ENCODE peak calls at places on chromosomes 16 and 17, in five cellular contexts. Y is HepG2, P is HCT116, H is H1, E is breast epithelium. C is an unnamed sample.

GRCh38 chr17:75365009-75365930 is 40.2 kb downstream of the GRB2 start:
- DNase-seq in Y (no peak), P (no peak), H (no peak), E (no peak), C (no peak)

GRCh38 chr17:10019941-10020403 is 114.9 kb upstream of the RCVRN start:
- DNase-seq in Y (no peak), P (no peak), H (no peak), E (no peak), C (no peak)

GRCh38 chr16:87956169-87956770 is 5.0 kb downstream of the BANP start:
- DNase-seq in Y (no peak), P (no peak), H (no peak), E (no peak), C (no peak)

GRCh38 chr17:17535957-17536356 is 39.8 kb upstream of the RASD1 start:
- DNase-seq in Y (no peak), P (no peak), H (no peak), E (peak; percentile 66), C (no peak)

GRCh38 chr16:7160093-7160492 is 172.6 kb upstream of the RBFOX1 start:
- DNase-seq in Y (no peak), P (no peak), H (no peak), E (no peak), C (no peak)

GRCh38 chr17:5873781-5874180 is 196.4 kb upstream of the WSCD1 start:
- DNase-seq in Y (no peak), P (no peak), H (no peak), E (no peak), C (no peak)

GRCh38 chr17:512926-513325 is 160.3 kb upstream of the RPH3AL start:
- DNase-seq in Y (no peak), P (no peak), H (no peak), E (peak; percentile 43), C (no peak)

GRCh38 chr17:77516902-77517301 is 376.1 kb downstream of the SEC14L1 start:
- DNase-seq in Y (no peak), P (no peak), H (no peak), E (no peak), C (no peak)

GRCh38 chr16:68490829-68491575 is 42.7 kb upstream of the SMPD3 start:
- DNase-seq in Y (no peak), P (peak; percentile 74), H (no peak), E (peak; percentile 76), C (no peak)

GRCh38 chr16:84687715-84688114 is 12.1 kb upstream of the USP10 start:
- DNase-seq in Y (no peak), P (no peak), H (no peak), E (no peak), C (no peak)

GRCh38 chr16:66486199-66486772 is 59.2 kb downstream of the BEAN1 start:
- DNase-seq in Y (no peak), P (no peak), H (no peak), E (peak; percentile 15), C (no peak)

DNA sequence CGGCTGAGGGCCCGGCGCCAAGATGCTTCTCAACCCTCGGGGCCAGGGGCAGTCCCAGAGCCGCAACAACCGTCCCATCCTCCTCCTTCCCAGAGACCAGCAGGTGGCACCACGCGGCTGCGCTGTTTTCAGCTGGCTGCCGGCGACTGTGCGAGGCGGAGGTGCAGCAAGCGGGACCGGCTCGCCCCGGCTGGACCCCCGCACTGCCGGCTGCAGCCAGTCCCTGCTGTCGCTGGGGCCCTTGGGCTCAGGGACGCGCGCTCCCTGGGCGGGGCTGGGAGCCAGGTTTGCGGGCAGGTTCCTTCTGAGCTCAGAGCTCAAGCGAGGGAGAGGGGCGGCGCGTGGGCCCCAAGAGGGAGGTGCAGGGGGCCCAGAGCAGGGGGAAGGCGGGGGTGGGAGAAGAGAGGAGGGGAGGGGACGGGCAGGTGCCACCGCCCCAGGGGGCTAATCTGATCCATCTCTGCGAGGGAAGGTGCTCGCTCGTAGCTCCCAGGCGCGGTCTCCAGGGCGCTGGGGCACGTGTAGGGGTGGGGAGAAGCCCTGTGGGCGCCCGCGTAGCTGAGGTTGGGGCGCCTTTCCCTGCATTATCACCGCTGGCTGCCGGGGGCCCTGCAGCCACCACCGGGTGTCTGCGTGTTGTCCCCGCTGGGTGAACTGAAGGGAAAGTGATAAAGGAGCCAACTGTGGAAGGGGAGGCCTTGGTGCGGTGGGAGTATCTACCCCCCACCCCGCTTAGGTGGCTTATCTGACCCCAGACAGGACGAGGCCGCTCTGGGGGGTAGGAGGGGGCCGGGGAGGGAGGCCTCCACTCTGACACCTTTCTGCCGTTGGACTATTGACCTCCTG is 24.2 kb downstream of the STAT5A start:
- DNase-seq in Y (peak; percentile 80), P (no peak), H (no peak), E (peak; percentile 86), C (no peak)
- TF ChIP-seq POLR2AphosphoS5 in Y (peak; percentile 63), P (no peak), H (peak; percentile 75), E (peak; percentile 65), C (peak; percentile 68)

DNA sequence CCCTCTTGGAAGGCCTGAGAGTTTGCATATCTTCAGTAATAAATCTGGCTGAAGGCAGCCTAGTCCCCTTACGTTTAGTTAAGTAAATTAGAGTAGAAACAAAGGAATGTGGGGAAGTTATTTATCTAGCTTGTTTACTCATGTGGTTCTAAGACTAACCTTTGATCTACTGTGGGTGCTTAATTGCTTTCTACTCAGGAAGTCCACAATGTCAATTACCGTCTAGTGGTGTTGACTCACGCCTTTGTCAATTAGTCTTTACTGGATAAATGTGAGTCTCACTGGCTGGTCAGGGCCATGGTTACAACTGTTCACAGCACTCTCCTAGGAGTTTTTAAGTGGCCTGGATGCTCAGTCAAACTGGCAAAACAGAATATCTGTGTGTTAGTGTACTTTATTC is 2338.4 kb downstream of the TP53TG3F start:
- DNase-seq in Y (no peak), P (no peak), H (no peak), E (no peak), C (no peak)
- H3K9me3 ChIP-seq in Y (peaks cover 92% of the 10 kb centered on the region), P (no peaks in the 10 kb centered on the region), H (peaks cover 55% of the 10 kb centered on the region), E (peaks cover 18% of the 10 kb centered on the region), C (no peaks in the 10 kb centered on the region)

GRCh38 chr16:3020247-3020603 is at the start of gene TNFRSF12A:
- DNase-seq in Y (peak; percentile 66), P (peak; percentile 49), H (no peak), E (peak; percentile 76), C (no peak)

GRCh38 chr16:3019594-3020246 is 448 bp upstream of the TNFRSF12A start:
- DNase-seq in Y (no peak), P (no peak), H (no peak), E (no peak), C (no peak)

GRCh38 chr16:3022208-3022696 is 1.5 kb downstream of the HCFC1R1 start:
- DNase-seq in Y (peak; percentile 76), P (peak; percentile 82), H (no peak), E (peak; percentile 96), C (no peak)

GRCh38 chr16:3021449-3022207 is 1.5 kb downstream of the TNFRSF12A start:
- DNase-seq in Y (peak; percentile 68), P (peak; percentile 82), H (peak; percentile 81), E (peak; percentile 84), C (no peak)

DNA sequence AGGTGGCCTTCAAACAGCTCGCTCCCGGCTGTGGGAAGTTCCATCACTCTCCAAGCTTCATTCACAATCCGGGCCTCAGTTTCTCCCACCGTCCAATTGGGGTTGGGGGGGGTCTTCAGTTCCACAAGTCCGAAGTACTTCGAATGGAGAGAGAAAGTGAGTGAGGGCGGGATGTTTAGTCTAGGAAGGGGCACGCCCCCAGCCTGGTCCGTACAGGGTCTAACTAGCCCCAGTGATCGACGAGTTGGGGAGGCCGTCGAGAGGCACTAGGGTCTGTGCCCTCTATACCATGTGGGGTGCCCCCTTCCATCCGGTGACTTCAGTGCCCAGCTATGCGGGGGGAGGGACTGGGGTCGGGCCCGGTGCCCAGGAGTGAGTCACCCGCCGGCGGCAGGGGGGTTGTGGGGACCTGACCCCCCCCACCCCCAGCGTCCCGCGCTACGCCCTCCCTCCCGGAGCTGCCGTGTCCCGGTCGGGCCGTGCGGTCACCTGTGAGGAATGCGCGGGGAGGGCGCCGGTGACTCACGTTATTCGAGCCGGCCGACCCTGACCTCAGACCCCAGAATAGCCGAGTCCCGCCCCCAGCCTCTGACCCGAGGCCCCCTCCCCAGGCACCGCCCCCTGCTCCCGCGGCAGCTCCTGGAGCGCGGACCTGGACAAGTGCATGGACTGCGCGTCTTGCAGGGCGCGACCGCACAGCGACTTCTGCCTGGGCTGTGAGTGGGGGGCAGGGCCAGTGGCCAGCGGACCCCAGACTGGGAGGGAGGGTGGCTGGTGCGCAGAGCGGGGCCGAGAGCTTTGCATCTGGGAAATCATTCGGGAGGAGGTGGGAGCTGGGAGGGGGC is 658 bp downstream of the TNFRSF12A start:
- DNase-seq in Y (peak; percentile 87), P (peak; percentile 66), H (peak; percentile 78), E (peak; percentile 91), C (no peak)
- TF ChIP-seq POLR2AphosphoS5 in Y (no peak), P (peak; percentile 29), H (no peak), E (peak; percentile 87), C (no peak)

GRCh38 chr17:81616877-81617276 is 20.0 kb downstream of the NPLOC4 start:
- DNase-seq in Y (no peak), P (no peak), H (no peak), E (no peak), C (no peak)
- H3K9me3 ChIP-seq in Y (no peaks in the 10 kb centered on the region), P (no peaks in the 10 kb centered on the region), H (no peaks in the 10 kb centered on the region), E (no peaks in the 10 kb centered on the region), C (no peaks in the 10 kb centered on the region)

GRCh38 chr17:60229189-60229802 is 79.5 kb downstream of the CA4 start:
- DNase-seq in Y (no peak), P (peak; percentile 48), H (no peak), E (no peak), C (no peak)

GRCh38 chr17:60223456-60223855 is 73.7 kb downstream of the CA4 start:
- DNase-seq in Y (no peak), P (no peak), H (no peak), E (no peak), C (no peak)

GRCh38 chr17:60224064-60224463 is 74.3 kb downstream of the CA4 start:
- DNase-seq in Y (no peak), P (no peak), H (no peak), E (no peak), C (no peak)
- TF ChIP-seq POLR2AphosphoS5 in Y (no peak), P (no peak), H (no peak), E (no peak), C (no peak)

GRCh38 chr17:52276609-52277008 is 118.1 kb upstream of the CA10 start:
- DNase-seq in Y (no peak), P (no peak), H (no peak), E (no peak), C (no peak)

DNA sequence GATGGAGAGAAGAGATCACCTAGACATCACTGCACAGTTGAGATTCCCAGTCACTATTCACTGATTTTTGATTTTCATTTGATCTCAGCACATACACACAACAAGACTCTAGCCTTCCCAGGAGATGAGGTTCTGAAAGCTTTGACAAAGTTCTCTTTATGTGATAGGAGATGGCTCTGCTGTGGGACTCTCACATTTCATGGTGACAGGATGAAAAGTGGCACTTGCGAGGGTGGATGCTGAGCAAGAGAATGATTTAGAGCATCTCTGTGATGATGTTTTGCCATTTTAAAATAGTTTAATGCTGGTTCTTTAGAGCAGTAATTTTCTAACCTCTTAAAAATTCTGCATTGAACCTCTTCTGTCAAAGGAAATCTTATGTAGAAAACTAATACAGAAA is 113.3 kb upstream of the CA10 start:
- DNase-seq in Y (no peak), P (no peak), H (no peak), E (no peak), C (no peak)
- H3K9me3 ChIP-seq in Y (peaks cover 21% of the 10 kb centered on the region), P (peaks cover 29% of the 10 kb centered on the region), H (no peaks in the 10 kb centered on the region), E (no peaks in the 10 kb centered on the region), C (no peaks in the 10 kb centered on the region)

GRCh38 chr17:39573447-39574298 is 34.0 kb downstream of the NEUROD2 start:
- DNase-seq in Y (peak; percentile 20), P (peak; percentile 27), H (no peak), E (peak; percentile 53), C (no peak)
- TF ChIP-seq POLR2AphosphoS5 in Y (no peak), P (peak; percentile 37), H (no peak), E (no peak), C (no peak)